ENCODE peak calls at places on chromosome 17, in seven cellular contexts. Y, Q, D, G, H, V and L are unnamed samples.

GRCh38 chr17:44439168-44439567 is 49.7 kb upstream of the ITGA2B start:
- DNase-seq in V (no peak), Y (no peak), Q (no peak), G (no peak), D (no peak), H (no peak), L (no peak)

GRCh38 chr17:68777243-68777855 is 176.2 kb upstream of the FAM20A start:
- DNase-seq in D (peak), Q (peak), Y (peak), G (peak), V (peak), H (peak), L (peak)

GRCh38 chr17:27657620-27658019 is 26.6 kb downstream of the LGALS9 start:
- DNase-seq in Y (no peak), G (no peak), H (no peak), Q (no peak), D (no peak), V (no peak), L (no peak)

GRCh38 chr17:76566988-76567431 is 18.6 kb downstream of the ST6GALNAC2 start:
- DNase-seq in H (no peak), Y (no peak), G (no peak), V (no peak), D (no peak), Q (no peak), L (no peak)

GRCh38 chr17:16313159-16314090 is 39.8 kb downstream of the CENPV start:
- DNase-seq in Q (no peak), V (no peak), G (no peak), H (no peak), D (no peak), Y (no peak), L (no peak)

GRCh38 chr17:63588797-63589196 is 11.9 kb upstream of the TACO1 start:
- DNase-seq in V (peak), D (no peak), Y (no peak), Q (no peak), G (no peak), H (no peak), L (no peak)

GRCh38 chr17:66330646-66331037 is 28.2 kb downstream of the PRKCA start:
- DNase-seq in Q (no peak), G (no peak), Y (peak), D (no peak), H (no peak), V (no peak), L (no peak)

GRCh38 chr17:48429638-48430586 is at the start of gene SKAP1:
- DNase-seq in H (no peak), D (no peak), V (no peak), G (no peak), Q (no peak), Y (no peak), L (no peak)

GRCh38 chr17:72441899-72442298 is 321.1 kb downstream of the SOX9 start:
- DNase-seq in Q (no peak), H (no peak), Y (no peak), D (no peak), G (no peak), V (no peak), L (no peak)